ENCODE peak calls at places on chromosomes 11 and 22, in nine cellular contexts. V, H, O, D, T, M, U, Q and S are unnamed samples.

GRCh38 chr22:21726650-21727049 is 8.9 kb downstream of the YPEL1 start:
- DNase-seq in M (no peak), U (no peak), Q (peak), T (peak), H (peak), O (peak), D (peak), V (peak), S (peak)

GRCh38 chr22:50734986-50735738 is 2.8 kb upstream of the ACR start:
- DNase-seq in Q (no peak), D (no peak), H (no peak), U (no peak), O (no peak), M (no peak), V (peak), T (no peak), S (no peak)

GRCh38 chr11:76672431-76673163 is 2.0 kb upstream of the LRRC32 start:
- DNase-seq in O (no peak), M (no peak), V (no peak), U (no peak), H (no peak), T (peak), Q (no peak), D (no peak), S (peak)

GRCh38 chr11:57598831-57599155 is 1.3 kb downstream of the SERPING1 start:
- DNase-seq in U (no peak), H (no peak), M (no peak), V (no peak), T (no peak), O (no peak), D (no peak), Q (peak), S (no peak)

GRCh38 chr11:57798905-57799559 is 37.4 kb downstream of the CTNND1 start:
- DNase-seq in D (no peak), Q (peak), V (no peak), M (peak), T (no peak), U (no peak), O (peak), H (no peak), S (no peak)

GRCh38 chr11:69396948-69397307 is 84.5 kb upstream of the LINC01488 start:
- DNase-seq in T (no peak), Q (no peak), V (no peak), U (no peak), H (no peak), M (no peak), D (no peak), O (peak), S (no peak)

GRCh38 chr22:30265851-30266444 is 703 bp downstream of the OSM start:
- DNase-seq in H (no peak), T (peak), Q (no peak), U (no peak), D (no peak), O (no peak), V (no peak), M (no peak), S (peak)

GRCh38 chr11:103806130-103806900 is 230.1 kb upstream of the DDI1 start:
- DNase-seq in U (peak), O (peak), V (no peak), T (no peak), D (no peak), H (no peak), M (peak), Q (peak), S (no peak)

GRCh38 chr22:30542811-30543188 is 3.7 kb downstream of the SEC14L6 start:
- DNase-seq in V (no peak), D (no peak), T (no peak), U (no peak), O (no peak), M (no peak), H (no peak), Q (no peak), S (no peak)

GRCh38 chr22:41940853-41941765 is 5.8 kb downstream of the CENPM start:
- DNase-seq in V (peak), T (peak), O (peak), D (peak), M (peak), U (peak), Q (peak), H (peak), S (peak)

GRCh38 chr22:29369460-29369859 is 18.9 kb downstream of the AP1B1 start:
- DNase-seq in T (no peak), D (no peak), V (peak), M (no peak), H (no peak), O (peak), Q (peak), U (no peak), S (no peak)

GRCh38 chr11:62140302-62141110 is 16.7 kb downstream of the INCENP start:
- DNase-seq in H (peak), M (no peak), U (no peak), D (no peak), T (no peak), O (no peak), V (no peak), Q (no peak), S (no peak)

GRCh38 chr11:112298535-112298934 is 37.9 kb upstream of the PLET1 start:
- DNase-seq in H (no peak), O (peak), U (no peak), T (no peak), M (no peak), D (no peak), Q (no peak), V (no peak), S (no peak)

GRCh38 chr22:37741312-37741795 is 44.5 kb downstream of the TRIOBP start:
- DNase-seq in U (no peak), Q (peak), D (peak), O (peak), H (no peak), T (no peak), V (no peak), M (peak), S (no peak)

GRCh38 chr11:111913997-111914396 is 1.5 kb downstream of the HSPB2 start:
- DNase-seq in Q (peak), V (no peak), U (peak), D (no peak), O (peak), M (peak), T (no peak), H (no peak), S (no peak)

GRCh38 chr11:1435820-1436467 is 46.2 kb downstream of the BRSK2 start:
- DNase-seq in U (no peak), M (no peak), V (no peak), H (no peak), Q (no peak), O (no peak), D (peak), T (peak), S (no peak)

GRCh38 chr11:22656128-22656527 is 10.3 kb upstream of the GAS2 start:
- DNase-seq in V (no peak), O (no peak), U (no peak), D (no peak), Q (no peak), T (no peak), H (no peak), M (no peak), S (no peak)

GRCh38 chr11:29656557-29656956 is 360.3 kb downstream of the KCNA4 start:
- DNase-seq in Q (no peak), D (peak), V (no peak), M (no peak), H (no peak), U (no peak), T (no peak), O (no peak), S (no peak)

GRCh38 chr22:46355369-46355995 is 20.0 kb downstream of the TRMU start:
- DNase-seq in T (peak), D (peak), H (peak), O (peak), U (no peak), M (no peak), Q (peak), V (peak), S (peak)

GRCh38 chr22:42676059-42676607 is 26.9 kb upstream of the CYB5R3 start:
- DNase-seq in U (no peak), T (no peak), D (no peak), Q (no peak), H (no peak), O (no peak), V (no peak), M (no peak), S (no peak)

GRCh38 chr11:65780770-65781151 is at the start of gene AP5B1:
- DNase-seq in V (peak), Q (peak), T (peak), M (no peak), H (peak), U (no peak), O (peak), D (peak), S (peak)

GRCh38 chr11:70572974-70573260 is 174.6 kb downstream of the CTTN start:
- DNase-seq in Q (no peak), O (no peak), U (no peak), H (no peak), T (no peak), M (no peak), D (no peak), V (no peak), S (no peak)

GRCh38 chr11:82845336-82846036 is 54.7 kb downstream of the PRCP start:
- DNase-seq in O (no peak), M (no peak), D (no peak), Q (no peak), U (no peak), V (no peak), H (no peak), T (no peak), S (no peak)

GRCh38 chr22:32880061-32880460 is 78.6 kb downstream of the TIMP3 start:
- DNase-seq in D (no peak), T (no peak), H (no peak), M (no peak), U (no peak), Q (peak), V (no peak), O (no peak), S (no peak)

DNA sequence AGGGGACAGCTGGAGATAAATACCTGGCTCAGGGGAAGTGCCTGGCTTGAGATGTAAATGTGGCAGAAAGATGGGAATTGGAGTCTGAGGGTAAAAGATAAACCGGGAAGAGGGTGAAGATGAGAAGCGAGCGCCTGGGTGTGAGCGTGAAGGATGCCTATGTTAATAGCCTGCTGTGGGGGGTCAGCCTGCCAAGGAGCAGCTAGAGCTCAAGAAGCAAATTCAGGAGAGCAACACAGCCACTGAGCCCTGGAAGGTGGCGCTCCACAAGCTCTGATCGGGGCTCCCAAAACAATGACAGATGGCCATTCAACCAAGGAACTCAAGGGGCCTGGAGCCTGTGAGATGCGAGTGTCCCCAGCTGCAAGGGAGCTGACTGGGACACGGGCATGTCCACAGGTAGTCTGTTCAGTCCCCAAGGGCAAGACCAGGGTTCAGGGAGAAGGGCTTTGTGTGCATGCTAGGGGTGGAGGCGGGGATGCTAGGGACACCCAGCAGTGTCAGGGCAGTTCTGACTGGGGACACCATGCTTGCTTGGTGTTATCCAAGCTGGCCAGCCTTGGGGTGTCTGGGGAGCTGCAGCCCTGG is 2.8 kb downstream of the GSC2 start:
- DNase-seq in D (no peak), H (no peak), O (no peak), V (no peak), M (no peak), T (no peak), U (no peak), Q (no peak), S (no peak)
- TF ChIP-seq CTCF in D (no peak), H (no peak), O (no peak), V (no peak), M (no peak), T (no peak), U (no peak), Q (no peak), S (no peak)

GRCh38 chr11:43845816-43846215 is 34.8 kb upstream of the ALKBH3 start:
- DNase-seq in M (no peak), U (no peak), D (no peak), V (no peak), O (no peak), T (no peak), H (no peak), Q (no peak), S (no peak)
- TF ChIP-seq CTCF in M (no peak), U (no peak), D (no peak), V (no peak), O (no peak), T (no peak), H (no peak), Q (no peak), S (no peak)

DNA sequence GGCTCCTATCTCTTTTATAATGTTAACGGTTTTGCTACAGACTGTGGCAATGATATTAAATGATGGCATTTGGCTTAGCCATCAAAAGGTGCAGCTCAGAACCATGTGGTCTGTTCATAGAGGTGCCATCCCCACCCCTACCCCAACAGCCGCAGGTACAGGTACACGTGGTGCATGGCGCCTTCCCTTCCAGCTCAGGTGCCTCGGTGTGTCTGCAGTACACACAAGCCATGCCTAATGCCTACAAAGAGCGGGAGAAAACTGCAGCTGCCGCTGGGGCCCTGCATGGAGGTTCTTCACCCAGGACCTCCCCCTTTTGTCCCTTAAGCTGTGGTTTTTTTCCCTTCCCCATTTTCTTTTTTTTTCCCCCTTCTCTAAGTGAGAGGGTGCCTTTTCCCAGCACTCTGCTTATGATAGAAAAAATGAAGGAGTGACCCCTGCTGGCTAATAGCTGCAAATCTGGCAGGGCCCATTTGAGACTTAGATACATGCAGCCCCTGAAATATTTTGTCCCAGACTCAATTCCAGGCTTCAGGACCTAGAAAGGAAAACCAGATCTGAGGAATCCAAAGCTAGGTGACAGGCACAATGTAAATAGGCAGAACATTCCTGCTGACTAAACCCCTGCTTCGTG is 6.5 kb downstream of the OR52M1 start:
- DNase-seq in U (no peak), O (no peak), Q (peak), M (no peak), H (no peak), V (no peak), D (no peak), T (no peak), S (peak)
- TF ChIP-seq CTCF in U (no peak), O (no peak), Q (peak), M (peak), H (peak), V (peak), D (no peak), T (peak), S (no peak)

GRCh38 chr22:19136915-19137314 is 5.8 kb downstream of the TSSK2 start:
- DNase-seq in M (no peak), Q (no peak), D (no peak), O (no peak), V (no peak), H (no peak), U (no peak), T (no peak), S (no peak)
- TF ChIP-seq CTCF in M (no peak), Q (no peak), D (no peak), O (no peak), V (no peak), H (no peak), U (no peak), T (no peak), S (no peak)

GRCh38 chr11:123360267-123360936 is 69.7 kb upstream of the GRAMD1B start:
- DNase-seq in Q (no peak), D (no peak), H (no peak), V (no peak), U (no peak), M (no peak), T (no peak), O (no peak), S (no peak)

GRCh38 chr11:123354371-123354770 is 75.7 kb upstream of the GRAMD1B start:
- DNase-seq in D (no peak), Q (no peak), T (no peak), M (no peak), V (no peak), O (no peak), U (no peak), H (no peak), S (no peak)

GRCh38 chr11:123356539-123356938 is 73.5 kb upstream of the GRAMD1B start:
- DNase-seq in Q (no peak), D (no peak), T (no peak), H (no peak), M (no peak), U (no peak), V (no peak), O (no peak), S (no peak)

GRCh38 chr11:123357353-123357989 is 72.6 kb upstream of the GRAMD1B start:
- DNase-seq in M (no peak), D (no peak), U (no peak), Q (no peak), O (no peak), V (no peak), T (no peak), H (no peak), S (no peak)

GRCh38 chr11:123357990-123358827 is 71.9 kb upstream of the GRAMD1B start:
- DNase-seq in D (peak), Q (peak), T (no peak), U (no peak), M (no peak), O (no peak), H (no peak), V (peak), S (peak)
- TF ChIP-seq CTCF in D (peak), Q (peak), T (no peak), U (no peak), M (peak), O (no peak), H (no peak), V (no peak), S (peak)

GRCh38 chr11:32713496-32713895 is 81.0 kb downstream of the CCDC73 start:
- DNase-seq in O (no peak), H (no peak), D (peak), U (no peak), M (no peak), V (no peak), Q (peak), T (peak), S (no peak)
- TF ChIP-seq CTCF in O (no peak), H (peak), D (peak), U (no peak), M (peak), V (no peak), Q (peak), T (peak), S (peak)

GRCh38 chr11:128448487-128448886 is 138.9 kb downstream of the ETS1 start:
- DNase-seq in T (no peak), U (no peak), M (no peak), O (peak), V (no peak), Q (peak), D (no peak), H (no peak), S (no peak)
- TF ChIP-seq CTCF in T (no peak), U (no peak), M (no peak), O (peak), V (no peak), Q (peak), D (no peak), H (no peak), S (no peak)

DNA sequence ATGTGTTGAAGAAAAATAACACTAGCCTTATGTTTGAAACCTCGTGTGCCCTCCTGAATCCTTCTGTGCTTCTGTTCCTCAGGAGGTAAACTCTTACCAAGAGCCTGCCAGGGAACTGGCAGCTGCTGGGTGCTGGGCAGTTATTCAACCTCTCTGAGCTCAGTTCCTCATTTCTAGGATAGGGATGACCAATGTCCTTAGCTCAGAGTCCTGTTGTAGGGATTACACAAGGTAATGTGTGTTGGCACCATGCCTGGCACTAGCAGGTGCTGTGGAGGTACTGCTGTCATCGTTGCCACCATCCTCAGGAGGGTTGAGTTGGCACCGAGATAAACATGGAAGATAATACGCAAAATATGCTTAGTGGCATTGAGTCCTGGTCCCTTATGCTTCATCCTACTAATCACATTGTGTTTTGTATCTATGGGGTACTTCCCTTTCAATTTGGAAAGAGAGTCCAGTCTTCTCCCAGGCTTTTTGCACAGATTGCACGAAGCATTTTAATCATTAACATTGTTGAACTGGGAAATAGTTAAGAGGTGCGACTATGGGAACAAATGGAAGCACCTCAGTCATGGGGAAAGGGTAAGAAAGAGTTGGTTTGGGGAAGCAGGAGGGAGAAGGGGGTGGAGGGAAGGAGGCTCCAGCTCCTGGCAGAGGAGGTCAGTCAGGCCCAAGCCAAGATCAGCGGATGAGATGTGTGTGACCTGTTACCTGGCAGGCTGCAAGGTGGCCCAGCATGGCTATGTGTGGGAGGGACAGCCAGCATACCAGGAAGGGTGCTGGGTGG is 56.7 kb downstream of the CABIN1 start:
- DNase-seq in U (no peak), D (no peak), M (no peak), V (no peak), T (peak), Q (no peak), H (no peak), O (peak), S (no peak)
- TF ChIP-seq CTCF in U (no peak), D (no peak), M (no peak), V (no peak), T (no peak), Q (no peak), H (no peak), O (no peak), S (no peak)

GRCh38 chr11:12179521-12179920 is 69.1 kb downstream of the MICAL2 start:
- DNase-seq in V (no peak), H (no peak), M (no peak), Q (no peak), O (no peak), T (no peak), U (no peak), D (no peak), S (no peak)
- TF ChIP-seq CTCF in V (no peak), H (no peak), M (no peak), Q (no peak), O (no peak), T (no peak), U (no peak), D (no peak), S (no peak)